ENCODE peak calls at places on chromosomes 11 and 22, in nine cellular contexts. D is left lung, E is A549, T is GM12865, I is astrocyte of the cerebellum, V is upper lobe of right lung, H is GM23338, M is stomach, R is fibroblast of lung. L is an unnamed sample.

GRCh38 chr11:65427691-65428577 is 5.3 kb downstream of the NEAT1 start:
- DNase-seq in I (no peak), T (peak), R (peak), H (no peak), D (no peak), V (peak), E (peak), M (peak), L (no peak)

GRCh38 chr22:38802671-38803121 is 8.8 kb upstream of the DNAL4 start:
- DNase-seq in T (no peak), I (peak), E (peak), R (peak), H (peak), M (peak), V (no peak), D (no peak), L (no peak)

GRCh38 chr11:67273260-67273990 is 7.2 kb downstream of the GRK2 start:
- DNase-seq in H (no peak), I (no peak), E (no peak), T (no peak), R (no peak), M (peak), D (peak), V (peak), L (no peak)

GRCh38 chr11:64237484-64237951 is 3.1 kb downstream of the VEGFB start:
- DNase-seq in V (peak), D (peak), H (no peak), E (no peak), M (peak), T (no peak), R (no peak), I (no peak), L (no peak)

GRCh38 chr11:88188251-88189030 is 13.2 kb upstream of the RAB38 start:
- DNase-seq in E (no peak), H (no peak), D (no peak), I (no peak), V (no peak), M (no peak), T (no peak), R (no peak), L (no peak)

GRCh38 chr11:87035976-87036583 is 1.7 kb upstream of the TMEM135 start:
- DNase-seq in I (no peak), T (no peak), H (no peak), V (no peak), D (no peak), E (no peak), R (no peak), M (no peak), L (no peak)

GRCh38 chr11:129131361-129131760 is 60.8 kb downstream of the ARHGAP32 start:
- DNase-seq in T (no peak), I (peak), M (no peak), R (no peak), H (no peak), D (no peak), V (no peak), E (no peak), L (no peak)

GRCh38 chr11:66289548-66290331 is 797 bp upstream of the YIF1A start:
- DNase-seq in V (peak), D (peak), R (no peak), M (peak), T (peak), E (no peak), I (peak), H (peak), L (no peak)

GRCh38 chr11:46348566-46348981 is 1.3 kb downstream of the DGKZ start:
- DNase-seq in M (no peak), E (no peak), T (no peak), I (no peak), V (no peak), H (no peak), R (no peak), D (no peak), L (no peak)

GRCh38 chr22:43830931-43831560 is 18.9 kb upstream of the EFCAB6 start:
- DNase-seq in R (no peak), I (no peak), T (no peak), E (no peak), V (peak), M (no peak), D (no peak), H (no peak), L (no peak)

GRCh38 chr11:33610903-33611302 is 89.7 kb downstream of the C11orf91 start:
- DNase-seq in E (no peak), V (no peak), T (no peak), I (no peak), D (no peak), R (no peak), M (no peak), H (no peak), L (no peak)

GRCh38 chr11:126624491-126624890 is 269.0 kb downstream of the ST3GAL4 start:
- DNase-seq in I (no peak), R (no peak), H (no peak), M (no peak), D (no peak), T (no peak), V (no peak), E (no peak), L (no peak)

GRCh38 chr11:72237112-72237931 is 6.7 kb downstream of the PHOX2A start:
- DNase-seq in D (no peak), I (no peak), H (no peak), T (no peak), M (no peak), E (no peak), V (peak), R (no peak), L (no peak)

GRCh38 chr22:45441158-45441557 is 27.7 kb downstream of the RIBC2 start:
- DNase-seq in I (peak), V (no peak), E (peak), D (peak), H (peak), T (peak), R (peak), M (peak), L (peak)

GRCh38 chr11:32472226-32472625 is 36.9 kb upstream of the WT1 start:
- DNase-seq in D (no peak), I (no peak), T (no peak), E (no peak), H (no peak), R (no peak), V (no peak), M (no peak), L (no peak)

GRCh38 chr11:44755553-44756505 is 29.1 kb downstream of the TSPAN18 start:
- DNase-seq in I (no peak), H (no peak), V (peak), T (no peak), R (no peak), D (no peak), E (no peak), M (no peak), L (no peak)

GRCh38 chr11:19777342-19778102 is 64.9 kb downstream of the NAV2 start:
- DNase-seq in H (peak), V (no peak), I (peak), E (peak), D (no peak), R (peak), M (no peak), T (peak), L (no peak)

GRCh38 chr11:36540998-36541397 is 26.8 kb upstream of the RAG1 start:
- DNase-seq in H (peak), I (no peak), T (peak), M (peak), E (peak), R (peak), V (no peak), D (no peak), L (peak)

GRCh38 chr11:64008283-64008931 is 22.2 kb downstream of the OTUB1 start:
- DNase-seq in H (no peak), R (no peak), T (no peak), I (no peak), E (no peak), V (no peak), M (no peak), D (no peak), L (no peak)

GRCh38 chr11:45266693-45267451 is 19.3 kb downstream of the SYT13 start:
- DNase-seq in I (no peak), E (peak), V (no peak), T (peak), H (peak), D (no peak), M (no peak), R (no peak), L (peak)

GRCh38 chr11:61713464-61713863 is 33.3 kb downstream of the DAGLA start:
- DNase-seq in T (no peak), R (no peak), D (no peak), E (no peak), I (no peak), V (no peak), H (no peak), M (no peak), L (no peak)

GRCh38 chr11:6556139-6556949 is 47.1 kb downstream of the RRP8 start:
- DNase-seq in H (no peak), E (no peak), M (no peak), I (no peak), T (no peak), D (no peak), V (no peak), R (no peak), L (no peak)

GRCh38 chr11:31816467-31817053 is 5.4 kb upstream of the PAX6 start:
- DNase-seq in V (no peak), M (no peak), I (no peak), T (no peak), R (no peak), E (no peak), H (peak), D (peak), L (no peak)

GRCh38 chr11:79173615-79174014 is 267.2 kb downstream of the TENM4 start:
- DNase-seq in V (no peak), D (no peak), H (peak), E (no peak), T (no peak), M (no peak), R (peak), I (peak), L (no peak)

GRCh38 chr22:20396639-20397038 is 2.7 kb downstream of the ZNF74 start:
- DNase-seq in T (peak), R (peak), V (no peak), I (no peak), H (no peak), E (no peak), M (no peak), D (no peak), L (no peak)

GRCh38 chr22:48753752-48754517 is 1073.7 kb downstream of the BRD1 start:
- DNase-seq in M (peak), E (no peak), D (no peak), V (no peak), I (no peak), T (no peak), R (no peak), H (no peak), L (no peak)

GRCh38 chr22:20758688-20759087 is 15.2 kb upstream of the SERPIND1 start:
- DNase-seq in V (no peak), H (peak), I (no peak), E (peak), D (no peak), M (no peak), T (no peak), R (no peak), L (peak)

GRCh38 chr11:76787911-76788596 is 4.9 kb downstream of the TSKU start:
- DNase-seq in I (no peak), H (no peak), V (peak), E (no peak), D (no peak), T (no peak), M (no peak), R (peak), L (no peak)

GRCh38 chr22:33109532-33110148 is 51.5 kb upstream of the SYN3 start:
- DNase-seq in E (no peak), T (no peak), H (no peak), I (no peak), R (no peak), D (no peak), M (no peak), V (no peak), L (no peak)

GRCh38 chr11:111417011-111417765 is 38.1 kb upstream of the POU2AF1 start:
- DNase-seq in M (no peak), E (no peak), R (peak), T (peak), V (no peak), H (no peak), I (no peak), D (no peak), L (no peak)

GRCh38 chr11:46260161-46260560 is 17.3 kb upstream of the CREB3L1 start:
- DNase-seq in T (no peak), I (no peak), M (no peak), R (no peak), E (no peak), D (no peak), H (no peak), V (no peak), L (no peak)

GRCh38 chr11:34926101-34926830 is 9.8 kb downstream of the PDHX start:
- DNase-seq in T (peak), D (no peak), R (peak), I (peak), M (no peak), H (peak), V (no peak), E (peak), L (peak)

GRCh38 chr11:117180661-117181585 is 2.4 kb downstream of the SIDT2 start:
- DNase-seq in T (peak), D (no peak), R (peak), M (peak), I (peak), V (peak), E (peak), H (peak), L (peak)

GRCh38 chr11:61152816-61153592 is 8.2 kb downstream of the VPS37C start:
- DNase-seq in V (no peak), M (no peak), R (peak), I (peak), H (no peak), D (no peak), E (no peak), T (no peak), L (no peak)

GRCh38 chr11:40722179-40722795 is 737.2 kb downstream of the LRRC4C start:
- DNase-seq in R (peak), M (no peak), T (peak), E (peak), D (no peak), H (peak), V (no peak), I (no peak), L (peak)

GRCh38 chr11:68828155-68828931 is 13.4 kb downstream of the CPT1A start:
- DNase-seq in R (no peak), H (no peak), E (no peak), M (peak), T (no peak), D (peak), V (no peak), I (no peak), L (no peak)

GRCh38 chr11:69773626-69774353 is 1.4 kb downstream of the FGF4 start:
- DNase-seq in E (no peak), V (no peak), T (no peak), I (no peak), D (no peak), R (no peak), M (no peak), H (peak), L (no peak)

GRCh38 chr11:48083427-48083826 is 103.1 kb downstream of the PTPRJ start:
- DNase-seq in D (no peak), M (no peak), V (no peak), T (no peak), R (no peak), E (no peak), I (no peak), H (no peak), L (no peak)

GRCh38 chr22:37784829-37785495 is 22.8 kb upstream of the GCAT start:
- DNase-seq in M (peak), T (no peak), R (no peak), H (no peak), E (no peak), D (no peak), I (no peak), V (peak), L (no peak)

GRCh38 chr11:122173074-122173450 is 57.0 kb upstream of the BLID start:
- DNase-seq in R (no peak), T (no peak), D (no peak), M (no peak), V (no peak), H (no peak), I (no peak), E (no peak), L (no peak)
- H3K4me3 ChIP-seq in R (no peak), T (no peak), D (no peak), M (no peak), V (no peak), H (no peak), I (no peak), E (no peak), L (no peak)

GRCh38 chr11:132033051-132033450 is 662.6 kb downstream of the NTM start:
- DNase-seq in V (no peak), E (no peak), T (peak), H (no peak), M (no peak), R (no peak), D (no peak), I (no peak), L (no peak)
- H3K4me3 ChIP-seq in V (no peak), E (no peak), T (no peak), H (no peak), M (no peak), R (no peak), D (no peak), I (no peak), L (no peak)

DNA sequence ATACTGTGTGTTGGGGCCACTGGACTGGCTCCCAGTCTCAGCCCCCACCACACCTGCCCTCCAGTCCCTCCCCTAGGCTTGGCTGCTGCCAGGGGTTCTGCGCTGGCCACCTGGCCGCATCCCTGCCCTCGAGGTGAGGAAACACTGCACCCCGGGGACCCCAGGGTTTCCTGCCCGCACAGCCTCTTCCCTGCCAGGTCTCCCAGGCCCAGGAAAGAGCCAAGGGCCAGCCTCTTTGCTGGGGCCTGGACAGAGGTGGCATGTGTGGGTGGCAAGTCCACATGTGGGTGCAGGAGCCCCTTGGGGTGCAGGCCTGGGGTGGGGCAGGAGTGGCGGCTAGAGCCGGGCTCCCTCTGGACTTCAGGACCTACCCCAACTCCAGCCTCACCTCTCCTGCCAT is 2.5 kb downstream of the EPS8L2 start:
- DNase-seq in I (no peak), D (peak), V (no peak), R (no peak), H (no peak), M (no peak), T (no peak), E (no peak), L (no peak)
- H3K4me3 ChIP-seq in I (no peak), D (no peak), V (peak), R (no peak), H (no peak), M (peak), T (no peak), E (peak), L (no peak)

GRCh38 chr11:92240946-92241345 is 16.3 kb downstream of the FAT3 start:
- DNase-seq in T (no peak), M (no peak), I (no peak), R (no peak), D (no peak), E (no peak), H (peak), V (no peak), L (no peak)
- H3K4me3 ChIP-seq in T (no peak), M (no peak), I (no peak), R (no peak), D (no peak), E (no peak), H (peak), V (no peak), L (no peak)

L was measured in Jurkat, Clone E6-1.